ENCODE peak calls at places on chromosome 13, in seven cellular contexts. One of them, this sample, is unnamed.

GRCh38 chr13:49298903-49299605 is 51.3 kb downstream of the CDADC1 start:
- DNase-seq in WTC11: no peak
- DNase-seq in NCI-H2029: no peak
- DNase-seq in HTR-8/SVneo: no peak
- DNase-seq in NCI-H2227 treated with DMSO at 0.1 percent for 48 hours: no peak
- DNase-seq in C1 segment of cervical spinal cord: no peak
- DNase-seq in AG10803: no peak
- DNase-seq in this sample: no peak

GRCh38 chr13:20383058-20383457 is 142.6 kb downstream of the CRYL1 start:
- DNase-seq in WTC11: no peak
- DNase-seq in NCI-H2029: no peak
- DNase-seq in HTR-8/SVneo: no peak
- DNase-seq in NCI-H2227 treated with DMSO at 0.1 percent for 48 hours: peak; percentile 58
- DNase-seq in C1 segment of cervical spinal cord: no peak
- DNase-seq in AG10803: no peak
- DNase-seq in this sample: no peak

GRCh38 chr13:99320693-99321481 is 13.7 kb upstream of the GPR183 start:
- DNase-seq in WTC11: no peak
- DNase-seq in NCI-H2029: no peak
- DNase-seq in HTR-8/SVneo: no peak
- DNase-seq in NCI-H2227 treated with DMSO at 0.1 percent for 48 hours: no peak
- DNase-seq in C1 segment of cervical spinal cord: no peak
- DNase-seq in AG10803: peak; percentile 88
- DNase-seq in this sample: peak; percentile 74

GRCh38 chr13:86591862-86592261 is 792.6 kb upstream of the SLITRK6 start:
- DNase-seq in WTC11: no peak
- DNase-seq in NCI-H2029: no peak
- DNase-seq in HTR-8/SVneo: no peak
- DNase-seq in NCI-H2227 treated with DMSO at 0.1 percent for 48 hours: no peak
- DNase-seq in C1 segment of cervical spinal cord: no peak
- DNase-seq in AG10803: no peak
- DNase-seq in this sample: no peak

GRCh38 chr13:30030141-30030750 is 179.8 kb upstream of the UBL3 start:
- DNase-seq in WTC11: no peak
- DNase-seq in NCI-H2029: no peak
- DNase-seq in HTR-8/SVneo: no peak
- DNase-seq in NCI-H2227 treated with DMSO at 0.1 percent for 48 hours: no peak
- DNase-seq in C1 segment of cervical spinal cord: no peak
- DNase-seq in AG10803: no peak
- DNase-seq in this sample: no peak

GRCh38 chr13:110396913-110397379 is 89.9 kb downstream of the COL4A2 start:
- DNase-seq in WTC11: no peak
- DNase-seq in NCI-H2029: no peak
- DNase-seq in HTR-8/SVneo: peak; percentile 54
- DNase-seq in NCI-H2227 treated with DMSO at 0.1 percent for 48 hours: no peak
- DNase-seq in C1 segment of cervical spinal cord: no peak
- DNase-seq in AG10803: peak; percentile 100
- DNase-seq in this sample: peak; percentile 98

GRCh38 chr13:88602786-88603777 is 931.9 kb downstream of the SLITRK5 start:
- DNase-seq in WTC11: no peak
- DNase-seq in NCI-H2029: no peak
- DNase-seq in HTR-8/SVneo: no peak
- DNase-seq in NCI-H2227 treated with DMSO at 0.1 percent for 48 hours: no peak
- DNase-seq in C1 segment of cervical spinal cord: no peak
- DNase-seq in AG10803: no peak
- DNase-seq in this sample: no peak

GRCh38 chr13:114053026-114053425 is 79.2 kb upstream of the C13orf46 start:
- DNase-seq in WTC11: no peak
- DNase-seq in NCI-H2029: no peak
- DNase-seq in HTR-8/SVneo: no peak
- DNase-seq in NCI-H2227 treated with DMSO at 0.1 percent for 48 hours: no peak
- DNase-seq in C1 segment of cervical spinal cord: no peak
- DNase-seq in AG10803: peak; percentile 38
- DNase-seq in this sample: no peak

GRCh38 chr13:35866801-35867200 is 264.4 kb downstream of the DCLK1 start:
- DNase-seq in WTC11: no peak
- DNase-seq in NCI-H2029: no peak
- DNase-seq in HTR-8/SVneo: peak; percentile 6
- DNase-seq in NCI-H2227 treated with DMSO at 0.1 percent for 48 hours: no peak
- DNase-seq in C1 segment of cervical spinal cord: no peak
- DNase-seq in AG10803: no peak
- DNase-seq in this sample: no peak

GRCh38 chr13:50448535-50448981 is 394.9 kb downstream of the DLEU7 start:
- DNase-seq in WTC11: no peak
- DNase-seq in NCI-H2029: peak; percentile 38
- DNase-seq in HTR-8/SVneo: no peak
- DNase-seq in NCI-H2227 treated with DMSO at 0.1 percent for 48 hours: no peak
- DNase-seq in C1 segment of cervical spinal cord: no peak
- DNase-seq in AG10803: no peak
- DNase-seq in this sample: no peak

GRCh38 chr13:98483636-98484288 is 93.1 kb downstream of the STK24 start:
- DNase-seq in WTC11: no peak
- DNase-seq in NCI-H2029: no peak
- DNase-seq in HTR-8/SVneo: no peak
- DNase-seq in NCI-H2227 treated with DMSO at 0.1 percent for 48 hours: no peak
- DNase-seq in C1 segment of cervical spinal cord: no peak
- DNase-seq in AG10803: peak; percentile 25
- DNase-seq in this sample: no peak

GRCh38 chr13:31048521-31048920 is 113.2 kb downstream of the HSPH1 start:
- DNase-seq in WTC11: no peak
- DNase-seq in NCI-H2029: no peak
- DNase-seq in HTR-8/SVneo: peak; percentile 35
- DNase-seq in NCI-H2227 treated with DMSO at 0.1 percent for 48 hours: no peak
- DNase-seq in C1 segment of cervical spinal cord: no peak
- DNase-seq in AG10803: peak; percentile 49
- DNase-seq in this sample: no peak

GRCh38 chr13:34035676-34036325 is 217.9 kb downstream of the RFC3 start:
- DNase-seq in WTC11: no peak
- DNase-seq in NCI-H2029: no peak
- DNase-seq in HTR-8/SVneo: no peak
- DNase-seq in NCI-H2227 treated with DMSO at 0.1 percent for 48 hours: no peak
- DNase-seq in C1 segment of cervical spinal cord: no peak
- DNase-seq in AG10803: no peak
- DNase-seq in this sample: no peak

GRCh38 chr13:53612200-53612599 is 583.6 kb downstream of the OLFM4 start:
- DNase-seq in WTC11: no peak
- DNase-seq in NCI-H2029: no peak
- DNase-seq in HTR-8/SVneo: no peak
- DNase-seq in NCI-H2227 treated with DMSO at 0.1 percent for 48 hours: no peak
- DNase-seq in C1 segment of cervical spinal cord: no peak
- DNase-seq in AG10803: no peak
- DNase-seq in this sample: no peak

GRCh38 chr13:74270018-74270417 is 135.8 kb upstream of the KLF12 start:
- DNase-seq in WTC11: no peak
- DNase-seq in NCI-H2029: no peak
- DNase-seq in HTR-8/SVneo: no peak
- DNase-seq in NCI-H2227 treated with DMSO at 0.1 percent for 48 hours: no peak
- DNase-seq in C1 segment of cervical spinal cord: no peak
- DNase-seq in AG10803: no peak
- DNase-seq in this sample: no peak

GRCh38 chr13:113413898-113414282 is 39.4 kb downstream of the ADPRHL1 start:
- DNase-seq in WTC11: no peak
- DNase-seq in NCI-H2029: no peak
- DNase-seq in HTR-8/SVneo: no peak
- DNase-seq in NCI-H2227 treated with DMSO at 0.1 percent for 48 hours: no peak
- DNase-seq in C1 segment of cervical spinal cord: no peak
- DNase-seq in AG10803: peak; percentile 57
- DNase-seq in this sample: no peak

GRCh38 chr13:51632643-51633357 is 48.5 kb downstream of the WDFY2 start:
- DNase-seq in WTC11: peak; percentile 36
- DNase-seq in NCI-H2029: no peak
- DNase-seq in HTR-8/SVneo: no peak
- DNase-seq in NCI-H2227 treated with DMSO at 0.1 percent for 48 hours: no peak
- DNase-seq in C1 segment of cervical spinal cord: peak; percentile 90
- DNase-seq in AG10803: no peak
- DNase-seq in this sample: no peak

GRCh38 chr13:113466321-113466836 is 13.1 kb upstream of the ADPRHL1 start:
- DNase-seq in WTC11: no peak
- DNase-seq in NCI-H2029: no peak
- DNase-seq in HTR-8/SVneo: no peak
- DNase-seq in NCI-H2227 treated with DMSO at 0.1 percent for 48 hours: no peak
- DNase-seq in C1 segment of cervical spinal cord: no peak
- DNase-seq in AG10803: no peak
- DNase-seq in this sample: no peak

GRCh38 chr13:106183410-106184128 is 351.9 kb downstream of the EFNB2 start:
- DNase-seq in WTC11: no peak
- DNase-seq in NCI-H2029: no peak
- DNase-seq in HTR-8/SVneo: no peak
- DNase-seq in NCI-H2227 treated with DMSO at 0.1 percent for 48 hours: no peak
- DNase-seq in C1 segment of cervical spinal cord: no peak
- DNase-seq in AG10803: no peak
- DNase-seq in this sample: no peak

GRCh38 chr13:25109341-25109740 is 13.4 kb downstream of the PABPC3 start:
- DNase-seq in WTC11: no peak
- DNase-seq in NCI-H2029: no peak
- DNase-seq in HTR-8/SVneo: no peak
- DNase-seq in NCI-H2227 treated with DMSO at 0.1 percent for 48 hours: no peak
- DNase-seq in C1 segment of cervical spinal cord: no peak
- DNase-seq in AG10803: no peak
- DNase-seq in this sample: no peak

GRCh38 chr13:101455863-101456262 is 3.4 kb downstream of the ITGBL1 start:
- DNase-seq in WTC11: no peak
- DNase-seq in NCI-H2029: no peak
- DNase-seq in HTR-8/SVneo: peak; percentile 62
- DNase-seq in NCI-H2227 treated with DMSO at 0.1 percent for 48 hours: no peak
- DNase-seq in C1 segment of cervical spinal cord: no peak
- DNase-seq in AG10803: peak; percentile 94
- DNase-seq in this sample: peak; percentile 74

This sample was measured in HFF-Myc.